ENCODE peak calls at places on chromosomes 11 and 22, in five cellular contexts. One of them, this sample, is unnamed.

GRCh38 chr11:31813242-31813960 is 2.3 kb upstream of the PAX6 start:
- DNase-seq in glutamatergic neuron: no peak
- DNase-seq in GM13976: peak; percentile 37
- DNase-seq in AG09309: no peak
- DNase-seq in A549: no peak
- DNase-seq in this sample: peak; percentile 56

GRCh38 chr11:126592496-126593410 is 237.3 kb downstream of the ST3GAL4 start:
- DNase-seq in glutamatergic neuron: no peak
- DNase-seq in GM13976: no peak
- DNase-seq in AG09309: no peak
- DNase-seq in A549: no peak
- DNase-seq in this sample: no peak

GRCh38 chr22:30047364-30047738 is 32.9 kb upstream of the HORMAD2 start:
- DNase-seq in glutamatergic neuron: no peak
- DNase-seq in GM13976: peak; percentile 51
- DNase-seq in AG09309: no peak
- DNase-seq in A549: no peak
- DNase-seq in this sample: no peak

GRCh38 chr11:126129681-126130671 is 67.3 kb upstream of the CDON start:
- DNase-seq in glutamatergic neuron: no peak
- DNase-seq in GM13976: no peak
- DNase-seq in AG09309: no peak
- DNase-seq in A549: no peak
- DNase-seq in this sample: no peak

GRCh38 chr11:126257764-126258163 is 10.9 kb downstream of the SRPRA start:
- DNase-seq in glutamatergic neuron: no peak
- DNase-seq in GM13976: no peak
- DNase-seq in AG09309: peak; percentile 25
- DNase-seq in A549: no peak
- DNase-seq in this sample: no peak

GRCh38 chr22:50504245-50505211 is 3.0 kb downstream of the LMF2 start:
- DNase-seq in glutamatergic neuron: peak; percentile 39
- DNase-seq in GM13976: no peak
- DNase-seq in AG09309: no peak
- DNase-seq in A549: no peak
- DNase-seq in this sample: no peak

GRCh38 chr22:46451741-46452140 is 85.7 kb downstream of the CELSR1 start:
- DNase-seq in glutamatergic neuron: no peak
- DNase-seq in GM13976: no peak
- DNase-seq in AG09309: no peak
- DNase-seq in A549: no peak
- DNase-seq in this sample: no peak

GRCh38 chr11:94544582-94544831 is 786 bp downstream of the FUT4 start:
- DNase-seq in glutamatergic neuron: no peak
- DNase-seq in GM13976: no peak
- DNase-seq in AG09309: no peak
- DNase-seq in A549: no peak
- DNase-seq in this sample: no peak

GRCh38 chr11:86523738-86524602 is 148.4 kb downstream of the ME3 start:
- DNase-seq in glutamatergic neuron: no peak
- DNase-seq in GM13976: no peak
- DNase-seq in AG09309: no peak
- DNase-seq in A549: peak; percentile 98
- DNase-seq in this sample: no peak

GRCh38 chr11:19320764-19321163 is 80.0 kb upstream of the E2F8 start:
- DNase-seq in glutamatergic neuron: no peak
- DNase-seq in GM13976: no peak
- DNase-seq in AG09309: no peak
- DNase-seq in A549: no peak
- DNase-seq in this sample: no peak

GRCh38 chr11:14411818-14412217 is 52.8 kb upstream of the RRAS2 start:
- DNase-seq in glutamatergic neuron: no peak
- DNase-seq in GM13976: no peak
- DNase-seq in AG09309: peak; percentile 75
- DNase-seq in A549: no peak
- DNase-seq in this sample: no peak

GRCh38 chr11:71183878-71184277 is 68.5 kb downstream of the SHANK2 start:
- DNase-seq in glutamatergic neuron: no peak
- DNase-seq in GM13976: no peak
- DNase-seq in AG09309: no peak
- DNase-seq in A549: no peak
- DNase-seq in this sample: no peak

GRCh38 chr22:39612811-39613548 is 42.4 kb downstream of the CACNA1I start:
- DNase-seq in glutamatergic neuron: no peak
- DNase-seq in GM13976: no peak
- DNase-seq in AG09309: no peak
- DNase-seq in A549: no peak
- DNase-seq in this sample: no peak

GRCh38 chr22:38202437-38203089 is 769 bp downstream of the MAFF start:
- DNase-seq in glutamatergic neuron: peak; percentile 71
- DNase-seq in GM13976: peak; percentile 61
- DNase-seq in AG09309: peak; percentile 74
- DNase-seq in A549: peak; percentile 60
- DNase-seq in this sample: peak; percentile 64

GRCh38 chr11:75668508-75669297 is at the start of gene MAP6:
- DNase-seq in glutamatergic neuron: peak; percentile 89
- DNase-seq in GM13976: peak; percentile 58
- DNase-seq in AG09309: no peak
- DNase-seq in A549: peak; percentile 21
- DNase-seq in this sample: peak; percentile 43

GRCh38 chr22:41365425-41365824 is 16.3 kb upstream of the TEF start:
- DNase-seq in glutamatergic neuron: no peak
- DNase-seq in GM13976: no peak
- DNase-seq in AG09309: no peak
- DNase-seq in A549: no peak
- DNase-seq in this sample: no peak

GRCh38 chr22:41368543-41368817 is 13.3 kb upstream of the TEF start:
- DNase-seq in glutamatergic neuron: no peak
- DNase-seq in GM13976: no peak
- DNase-seq in AG09309: no peak
- DNase-seq in A549: no peak
- DNase-seq in this sample: no peak

GRCh38 chr22:41367680-41368542 is 13.8 kb upstream of the TEF start:
- DNase-seq in glutamatergic neuron: peak; percentile 45
- DNase-seq in GM13976: no peak
- DNase-seq in AG09309: peak; percentile 34
- DNase-seq in A549: no peak
- DNase-seq in this sample: no peak

GRCh38 chr22:41366323-41367014 is 15.3 kb upstream of the TEF start:
- DNase-seq in glutamatergic neuron: no peak
- DNase-seq in GM13976: no peak
- DNase-seq in AG09309: no peak
- DNase-seq in A549: no peak
- DNase-seq in this sample: no peak

GRCh38 chr22:41367039-41367679 is 14.6 kb upstream of the TEF start:
- DNase-seq in glutamatergic neuron: peak; percentile 69
- DNase-seq in GM13976: peak; percentile 59
- DNase-seq in AG09309: peak; percentile 69
- DNase-seq in A549: peak; percentile 57
- DNase-seq in this sample: no peak
- TF ChIP-seq CTCF in glutamatergic neuron: no peak
- TF ChIP-seq CTCF in GM13976: no peak
- TF ChIP-seq CTCF in AG09309: peak; percentile 42
- TF ChIP-seq CTCF in A549: no peak
- TF ChIP-seq CTCF in this sample: no peak

GRCh38 chr22:41966225-41966606 is 3.0 kb upstream of the SEPTIN3 start:
- DNase-seq in glutamatergic neuron: no peak
- DNase-seq in GM13976: no peak
- DNase-seq in AG09309: no peak
- DNase-seq in A549: no peak
- DNase-seq in this sample: no peak

GRCh38 chr22:41964106-41964494 is 5.1 kb upstream of the SEPTIN3 start:
- DNase-seq in glutamatergic neuron: no peak
- DNase-seq in GM13976: no peak
- DNase-seq in AG09309: no peak
- DNase-seq in A549: no peak
- DNase-seq in this sample: no peak

GRCh38 chr22:41968601-41969000 is 642 bp upstream of the SEPTIN3 start:
- DNase-seq in glutamatergic neuron: no peak
- DNase-seq in GM13976: no peak
- DNase-seq in AG09309: no peak
- DNase-seq in A549: no peak
- DNase-seq in this sample: no peak

GRCh38 chr22:41969110-41969646 is at the start of gene SEPTIN3:
- DNase-seq in glutamatergic neuron: peak; percentile 40
- DNase-seq in GM13976: no peak
- DNase-seq in AG09309: no peak
- DNase-seq in A549: no peak
- DNase-seq in this sample: no peak

GRCh38 chr22:41966607-41967240 is 2.5 kb upstream of the SEPTIN3 start:
- DNase-seq in glutamatergic neuron: no peak
- DNase-seq in GM13976: peak; percentile 74
- DNase-seq in AG09309: peak; percentile 86
- DNase-seq in A549: peak; percentile 78
- DNase-seq in this sample: peak; percentile 65
- TF ChIP-seq CTCF in glutamatergic neuron: no peak
- TF ChIP-seq CTCF in GM13976: peak; percentile 0
- TF ChIP-seq CTCF in AG09309: peak; percentile 57
- TF ChIP-seq CTCF in A549: peak; percentile 23
- TF ChIP-seq CTCF in this sample: peak; percentile 51

GRCh38 chr11:132942611-132943324 is 589.5 kb downstream of the OPCML start:
- DNase-seq in glutamatergic neuron: peak; percentile 50
- DNase-seq in GM13976: no peak
- DNase-seq in AG09309: no peak
- DNase-seq in A549: no peak
- DNase-seq in this sample: no peak
- TF ChIP-seq CTCF in glutamatergic neuron: peak; percentile 44
- TF ChIP-seq CTCF in GM13976: no peak
- TF ChIP-seq CTCF in AG09309: no peak
- TF ChIP-seq CTCF in A549: no peak
- TF ChIP-seq CTCF in this sample: no peak

GRCh38 chr11:102935514-102935913 is 20.0 kb downstream of the MMP13 start:
- DNase-seq in glutamatergic neuron: no peak
- DNase-seq in GM13976: no peak
- DNase-seq in AG09309: no peak
- DNase-seq in A549: no peak
- DNase-seq in this sample: no peak
- TF ChIP-seq CTCF in glutamatergic neuron: peak; percentile 10
- TF ChIP-seq CTCF in GM13976: no peak
- TF ChIP-seq CTCF in AG09309: peak; percentile 14
- TF ChIP-seq CTCF in A549: no peak
- TF ChIP-seq CTCF in this sample: no peak

GRCh38 chr22:37018815-37019308 is 385 bp downstream of the TST start:
- DNase-seq in glutamatergic neuron: peak; percentile 49
- DNase-seq in GM13976: no peak
- DNase-seq in AG09309: no peak
- DNase-seq in A549: peak; percentile 21
- DNase-seq in this sample: no peak

GRCh38 chr22:37021041-37021440 is 1.5 kb downstream of the MPST start:
- DNase-seq in glutamatergic neuron: no peak
- DNase-seq in GM13976: no peak
- DNase-seq in AG09309: no peak
- DNase-seq in A549: no peak
- DNase-seq in this sample: no peak

GRCh38 chr22:37018086-37018814 is 997 bp downstream of the TST start:
- DNase-seq in glutamatergic neuron: no peak
- DNase-seq in GM13976: no peak
- DNase-seq in AG09309: no peak
- DNase-seq in A549: no peak
- DNase-seq in this sample: no peak

GRCh38 chr22:37020192-37020479 is 594 bp downstream of the MPST start:
- DNase-seq in glutamatergic neuron: no peak
- DNase-seq in GM13976: no peak
- DNase-seq in AG09309: no peak
- DNase-seq in A549: peak; percentile 61
- DNase-seq in this sample: no peak

GRCh38 chr22:37019309-37020191 is at the start of the genes MPST and TST:
- DNase-seq in glutamatergic neuron: peak; percentile 78
- DNase-seq in GM13976: peak; percentile 91
- DNase-seq in AG09309: no peak
- DNase-seq in A549: peak; percentile 63
- DNase-seq in this sample: peak; percentile 85
- TF ChIP-seq CTCF in glutamatergic neuron: no peak
- TF ChIP-seq CTCF in GM13976: no peak
- TF ChIP-seq CTCF in AG09309: no peak
- TF ChIP-seq CTCF in A549: no peak
- TF ChIP-seq CTCF in this sample: peak; percentile 7